ENCODE peak calls at places on chromosomes 6 and 20, in ten cellular contexts. L, B, E, K, S, Q, J, Z, X and I are unnamed samples.

GRCh38 chr20:31718952-31719643 is 3.6 kb downstream of the BCL2L1 start:
- DNase-seq in L (no peak), B (no peak), E (no peak), K (no peak), S (peak; percentile 22), Q (no peak), J (no peak), Z (no peak), X (no peak), I (peak; percentile 17)

GRCh38 chr20:12970372-12970821 is 38.4 kb upstream of the SPTLC3 start:
- DNase-seq in L (no peak), B (no peak), E (peak; percentile 6), K (no peak), S (peak; percentile 9), Q (no peak), J (no peak), Z (peak; percentile 14), X (peak; percentile 34), I (no peak)

GRCh38 chr6:2030682-2031244 is 214.6 kb downstream of the GMDS start:
- DNase-seq in L (no peak), B (no peak), E (no peak), K (no peak), S (no peak), Q (no peak), J (no peak), Z (no peak), X (no peak), I (no peak)

GRCh38 chr6:12436683-12437082 is 146.5 kb downstream of the EDN1 start:
- DNase-seq in L (no peak), B (no peak), E (no peak), K (no peak), S (no peak), Q (no peak), J (no peak), Z (no peak), X (no peak), I (no peak)

GRCh38 chr6:160042014-160042773 is 73.3 kb downstream of the IGF2R start:
- DNase-seq in L (no peak), B (no peak), E (no peak), K (no peak), S (no peak), Q (no peak), J (no peak), Z (no peak), X (no peak), I (no peak)

GRCh38 chr6:42514746-42515145 is 49.1 kb upstream of the UBR2 start:
- DNase-seq in L (no peak), B (no peak), E (no peak), K (no peak), S (no peak), Q (no peak), J (no peak), Z (no peak), X (no peak), I (no peak)

GRCh38 chr6:11296449-11297375 is 64.2 kb upstream of the NEDD9 start:
- DNase-seq in L (no peak), B (no peak), E (no peak), K (no peak), S (no peak), Q (no peak), J (no peak), Z (no peak), X (no peak), I (no peak)

GRCh38 chr6:15327271-15327670 is 81.4 kb downstream of the JARID2 start:
- DNase-seq in L (no peak), B (no peak), E (no peak), K (no peak), S (no peak), Q (no peak), J (no peak), Z (no peak), X (peak; percentile 43), I (no peak)

GRCh38 chr6:36309212-36309611 is 27.5 kb downstream of the BNIP5 start:
- DNase-seq in L (no peak), B (no peak), E (no peak), K (no peak), S (no peak), Q (no peak), J (no peak), Z (no peak), X (no peak), I (no peak)

GRCh38 chr6:129543981-129544380 is 166.0 kb downstream of the ARHGAP18 start:
- DNase-seq in L (no peak), B (no peak), E (no peak), K (no peak), S (no peak), Q (no peak), J (no peak), Z (no peak), X (no peak), I (no peak)

GRCh38 chr20:31722388-31723281 is at the start of gene BCL2L1:
- DNase-seq in L (peak; percentile 91), B (peak; percentile 79), E (peak; percentile 90), K (no peak), S (peak; percentile 72), Q (peak; percentile 89), J (peak; percentile 59), Z (no peak), X (peak; percentile 50), I (peak; percentile 79)

GRCh38 chr20:53316221-53316937 is 277.3 kb downstream of the ZNF217 start:
- DNase-seq in L (no peak), B (no peak), E (no peak), K (no peak), S (no peak), Q (no peak), J (no peak), Z (no peak), X (no peak), I (no peak)

GRCh38 chr6:33323623-33323948 is 6.0 kb upstream of the ZBTB22 start:
- DNase-seq in L (no peak), B (no peak), E (no peak), K (no peak), S (peak; percentile 72), Q (no peak), J (no peak), Z (no peak), X (no peak), I (no peak)

GRCh38 chr6:37516076-37516919 is 16.6 kb upstream of the CCDC167 start:
- DNase-seq in L (peak; percentile 46), B (peak; percentile 74), E (no peak), K (no peak), S (peak; percentile 92), Q (peak; percentile 83), J (no peak), Z (no peak), X (peak; percentile 89), I (peak; percentile 88)

GRCh38 chr6:169885131-169885530 is 133.7 kb downstream of the ERMARD start:
- DNase-seq in L (no peak), B (no peak), E (no peak), K (no peak), S (no peak), Q (no peak), J (no peak), Z (no peak), X (no peak), I (no peak)

GRCh38 chr6:159487636-159488035 is 205.4 kb downstream of the SOD2 start:
- DNase-seq in L (no peak), B (no peak), E (no peak), K (no peak), S (no peak), Q (no peak), J (no peak), Z (peak; percentile 4), X (no peak), I (no peak)

GRCh38 chr6:8468731-8469130 is 33.4 kb upstream of the SLC35B3 start:
- DNase-seq in L (no peak), B (no peak), E (no peak), K (no peak), S (no peak), Q (no peak), J (no peak), Z (no peak), X (no peak), I (no peak)

GRCh38 chr6:87436435-87436834 is 28.7 kb downstream of the CFAP206 start:
- DNase-seq in L (peak; percentile 41), B (no peak), E (peak; percentile 42), K (peak; percentile 56), S (no peak), Q (no peak), J (no peak), Z (peak; percentile 38), X (peak; percentile 51), I (no peak)

GRCh38 chr6:146902846-146903245 is 301.4 kb upstream of the STXBP5 start:
- DNase-seq in L (no peak), B (no peak), E (no peak), K (no peak), S (no peak), Q (no peak), J (no peak), Z (no peak), X (no peak), I (no peak)

GRCh38 chr6:79028641-79029314 is 49.3 kb downstream of the PHIP start:
- DNase-seq in L (no peak), B (no peak), E (no peak), K (no peak), S (no peak), Q (no peak), J (no peak), Z (no peak), X (no peak), I (no peak)

GRCh38 chr6:13496508-13497180 is 9.2 kb upstream of the GFOD1 start:
- DNase-seq in L (no peak), B (no peak), E (no peak), K (peak; percentile 27), S (no peak), Q (no peak), J (no peak), Z (no peak), X (no peak), I (no peak)

GRCh38 chr6:11236351-11236750 is 3.9 kb upstream of the NEDD9 start:
- DNase-seq in L (no peak), B (no peak), E (no peak), K (peak; percentile 13), S (no peak), Q (no peak), J (no peak), Z (no peak), X (peak; percentile 39), I (no peak)

GRCh38 chr20:39264506-39265172 is 302.5 kb downstream of the DHX35 start:
- DNase-seq in L (peak; percentile 69), B (peak; percentile 3), E (peak; percentile 50), K (peak; percentile 78), S (peak; percentile 6), Q (peak; percentile 58), J (no peak), Z (peak; percentile 24), X (no peak), I (no peak)

GRCh38 chr6:108165714-108166663 is at the start of gene NR2E1:
- DNase-seq in L (no peak), B (peak; percentile 67), E (no peak), K (peak; percentile 30), S (peak; percentile 17), Q (no peak), J (no peak), Z (no peak), X (no peak), I (no peak)

GRCh38 chr20:8740265-8740664 is 328.6 kb upstream of the PLCB4 start:
- DNase-seq in L (no peak), B (no peak), E (no peak), K (no peak), S (no peak), Q (no peak), J (no peak), Z (no peak), X (no peak), I (no peak)

GRCh38 chr20:47921306-47922279 is 136.3 kb upstream of the SULF2 start:
- DNase-seq in L (no peak), B (no peak), E (no peak), K (no peak), S (no peak), Q (no peak), J (no peak), Z (no peak), X (no peak), I (no peak)

GRCh38 chr6:148208298-148208697 is 134.3 kb upstream of the SASH1 start:
- DNase-seq in L (no peak), B (no peak), E (no peak), K (no peak), S (no peak), Q (no peak), J (no peak), Z (no peak), X (no peak), I (no peak)

GRCh38 chr6:80527552-80528052 is 421.1 kb downstream of the BCKDHB start:
- DNase-seq in L (no peak), B (no peak), E (no peak), K (no peak), S (peak; percentile 76), Q (no peak), J (peak; percentile 64), Z (no peak), X (no peak), I (peak; percentile 75)